ENCODE peak calls at places on chromosomes 13 and 19, in seven cellular contexts. T is naive thymus-derived CD4-positive, alpha-beta T cell; Z is CD4-positive, alpha-beta memory T cell; P is iPS DF 6.9; J is PC-3; H is mammary epithelial cell; A is AG04450. S is an unnamed sample. For H3K9me3, the result is how much of the 10 kb centered on the place peaks cover.

GRCh38 chr19:52809801-52810200 is 11.6 kb downstream of the ZNF28 start:
- DNase-seq in T (no peak), J (no peak), Z (no peak), A (no peak), H (no peak), P (no peak), S (no peak)

GRCh38 chr13:46359731-46360130 is 27.3 kb downstream of the RUBCNL start:
- DNase-seq in T (no peak), H (no peak), J (peak), P (no peak), A (no peak), Z (no peak), S (no peak)

GRCh38 chr13:59458908-59459579 is 704.7 kb downstream of the DIAPH3 start:
- DNase-seq in T (no peak), P (no peak), J (peak), A (peak), Z (no peak), H (no peak), S (no peak)

GRCh38 chr19:9306443-9306842 is 3.2 kb downstream of the ZNF699 start:
- DNase-seq in T (no peak), Z (no peak), J (peak), P (no peak), H (peak), A (peak), S (no peak)

GRCh38 chr13:113805431-113806103 is 46.5 kb downstream of the TMEM255B start:
- DNase-seq in T (no peak), P (no peak), H (no peak), J (no peak), Z (no peak), A (no peak), S (no peak)

GRCh38 chr19:38869836-38870607 is 8.1 kb downstream of the RINL start:
- DNase-seq in T (peak), H (peak), J (no peak), Z (peak), P (no peak), A (no peak), S (peak)

GRCh38 chr19:3831601-3832000 is 37.2 kb downstream of the ZFR2 start:
- DNase-seq in T (no peak), A (no peak), H (no peak), J (no peak), P (no peak), Z (no peak), S (no peak)

GRCh38 chr19:422213-422916 is 13.4 kb upstream of the C2CD4C start:
- DNase-seq in T (no peak), A (no peak), J (no peak), H (no peak), Z (no peak), P (no peak), S (no peak)

GRCh38 chr19:18366027-18366435 is 19.9 kb upstream of the GDF15 start:
- DNase-seq in A (no peak), Z (no peak), H (peak), T (no peak), J (no peak), P (no peak), S (no peak)

GRCh38 chr13:109000207-109000606 is 370.8 kb downstream of the MYO16 start:
- DNase-seq in A (no peak), H (no peak), Z (no peak), T (no peak), P (no peak), J (no peak), S (no peak)

GRCh38 chr13:37476874-37477273 is 121.7 kb downstream of the POSTN start:
- DNase-seq in A (no peak), H (peak), J (no peak), P (no peak), T (no peak), Z (no peak), S (no peak)

GRCh38 chr19:28217064-28217463 is 995.9 kb downstream of the UQCRFS1 start:
- DNase-seq in A (no peak), T (no peak), J (no peak), Z (no peak), P (peak), H (no peak), S (no peak)

GRCh38 chr19:28224441-28224840 is 988.5 kb downstream of the UQCRFS1 start:
- DNase-seq in Z (no peak), H (no peak), T (no peak), A (no peak), J (no peak), P (no peak), S (no peak)

GRCh38 chr19:28218728-28219127 is 994.2 kb downstream of the UQCRFS1 start:
- DNase-seq in A (no peak), T (no peak), P (no peak), Z (no peak), H (no peak), J (no peak), S (no peak)

DNA sequence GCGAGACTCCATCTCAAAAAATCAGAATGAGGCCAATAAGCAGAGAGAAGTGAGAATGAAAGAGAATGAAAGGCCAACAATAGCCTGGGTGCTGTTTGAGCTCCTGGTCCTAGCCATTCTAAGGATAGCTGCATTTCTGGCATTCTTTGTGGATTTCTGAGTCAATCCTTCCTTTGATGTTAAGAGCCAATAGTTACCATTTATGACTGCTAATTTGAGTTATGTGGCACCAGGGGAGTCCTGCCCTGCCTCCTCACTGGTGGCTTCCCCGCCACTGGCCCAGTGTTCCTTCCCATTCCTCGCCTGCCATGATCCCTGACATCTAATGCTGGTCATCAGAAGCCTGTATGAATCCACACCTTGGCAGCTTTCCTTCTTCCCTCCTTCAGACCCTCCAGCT is 991.2 kb downstream of the UQCRFS1 start:
- DNase-seq in A (no peak), Z (no peak), H (no peak), J (no peak), T (no peak), P (no peak), S (no peak)
- H3K9me3 ChIP-seq in A (half or more), Z (under half), H (under half), J (under half), T (under half), P (under half), S (under half)

DNA sequence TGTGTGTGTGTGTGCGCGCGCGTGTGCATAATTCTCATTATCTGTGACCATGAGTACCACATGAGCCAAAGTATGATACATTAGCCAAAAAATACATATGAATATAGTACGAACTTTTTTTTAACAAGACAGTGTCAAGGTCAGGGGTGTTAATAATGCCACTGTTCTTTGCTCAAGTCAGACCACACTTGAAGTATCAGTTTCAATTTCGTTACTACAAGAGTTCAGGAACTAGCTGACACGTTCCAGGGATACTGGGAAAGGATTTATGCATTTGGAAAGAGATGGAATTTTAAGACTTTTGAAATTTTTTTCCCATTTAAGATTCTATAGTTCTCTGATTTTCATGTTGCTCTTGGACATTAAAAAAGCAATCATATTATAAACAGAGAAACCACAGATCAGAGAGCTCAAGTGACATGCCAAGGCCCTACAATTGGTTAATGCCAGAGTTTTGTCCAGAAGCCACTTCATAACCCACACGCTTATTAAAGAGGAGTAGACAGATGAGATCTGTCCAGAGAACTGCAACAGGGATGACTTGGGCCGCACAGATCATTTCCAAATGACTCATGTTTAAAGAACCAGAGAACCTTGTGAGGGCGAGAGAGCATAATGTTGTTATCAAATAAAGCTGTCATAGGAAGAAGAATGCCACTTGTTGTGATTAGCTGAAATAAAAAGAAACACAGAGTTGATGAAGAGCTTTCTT is 718.8 kb upstream of the SGCG start:
- DNase-seq in T (no peak), P (no peak), J (no peak), A (no peak), Z (no peak), H (no peak), S (no peak)
- H3K9me3 ChIP-seq in T (under half), P (under half), J (under half), A (under half), Z (under half), H (under half), S (under half)

GRCh38 chr19:22527554-22527953 is 105.4 kb upstream of the ZNF98 start:
- DNase-seq in Z (no peak), P (no peak), A (no peak), J (no peak), H (no peak), T (no peak), S (no peak)
- H3K9me3 ChIP-seq in Z (under half), P (under half), A (under half), J (under half), H (under half), T (under half), S (under half)

GRCh38 chr19:19750131-19750841 is 17.4 kb upstream of the ZNF14 start:
- DNase-seq in P (no peak), T (no peak), A (no peak), H (no peak), Z (no peak), J (no peak), S (no peak)
- H3K9me3 ChIP-seq in P (under half), T (under half), A (half or more), H (under half), Z (under half), J (under half), S (under half)

DNA sequence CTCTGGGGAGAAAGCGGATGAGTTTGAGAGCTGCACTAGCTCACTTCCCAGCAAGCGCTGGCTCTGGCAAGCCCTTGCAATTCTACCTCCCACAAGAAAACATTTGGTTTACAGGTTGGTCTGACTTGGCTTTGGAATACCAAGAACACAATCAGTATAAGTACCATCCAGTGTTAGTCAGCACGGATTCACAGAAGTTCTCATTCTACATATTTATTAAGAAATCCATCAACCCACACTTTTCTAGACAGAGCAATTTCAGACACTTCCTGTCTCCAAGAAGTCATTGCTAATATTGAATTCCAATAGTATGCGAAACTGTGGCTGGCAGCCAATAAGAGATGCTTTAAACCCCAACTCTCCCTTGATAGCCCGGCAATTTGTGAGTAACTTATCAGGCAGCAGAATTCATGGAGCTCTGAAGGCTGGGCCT is 59.5 kb upstream of the WASF3 start:
- DNase-seq in H (peak), A (no peak), T (no peak), J (peak), Z (no peak), P (no peak), S (no peak)
- H3K9me3 ChIP-seq in H (under half), A (under half), T (under half), J (under half), Z (under half), P (under half), S (under half)